ENCODE peak calls at places on chromosomes 13 and 19, in six cellular contexts. One of them, this sample, is unnamed. For H3K4me1, the result is how much of the 10 kb centered on the place peaks cover.

GRCh38 chr13:103250071-103250470 is 183.9 kb upstream of the SLC10A2 start:
- DNase-seq in Peyer's patch: no peak
- DNase-seq in stomach: no peak
- DNase-seq in transverse colon: no peak
- DNase-seq in breast epithelium: no peak
- DNase-seq in IMR-90: no peak
- DNase-seq in this sample: no peak

GRCh38 chr19:50501568-50502475 is 9.2 kb downstream of the JOSD2 start:
- DNase-seq in Peyer's patch: no peak
- DNase-seq in stomach: no peak
- DNase-seq in transverse colon: no peak
- DNase-seq in breast epithelium: no peak
- DNase-seq in IMR-90: no peak
- DNase-seq in this sample: no peak

GRCh38 chr19:17517898-17518297 is 6.4 kb downstream of the PGLS start:
- DNase-seq in Peyer's patch: no peak
- DNase-seq in stomach: no peak
- DNase-seq in transverse colon: no peak
- DNase-seq in breast epithelium: no peak
- DNase-seq in IMR-90: no peak
- DNase-seq in this sample: no peak

GRCh38 chr19:50728084-50728737 is 5.0 kb downstream of the CLEC11A start:
- DNase-seq in Peyer's patch: peak
- DNase-seq in stomach: peak
- DNase-seq in transverse colon: peak
- DNase-seq in breast epithelium: peak
- DNase-seq in IMR-90: peak
- DNase-seq in this sample: peak

GRCh38 chr13:106036870-106037269 is 498.6 kb downstream of the EFNB2 start:
- DNase-seq in Peyer's patch: no peak
- DNase-seq in stomach: no peak
- DNase-seq in transverse colon: peak
- DNase-seq in breast epithelium: no peak
- DNase-seq in IMR-90: no peak
- DNase-seq in this sample: no peak

GRCh38 chr19:41821003-41821735 is 23.3 kb downstream of the LYPD4 start:
- DNase-seq in Peyer's patch: peak
- DNase-seq in stomach: peak
- DNase-seq in transverse colon: peak
- DNase-seq in breast epithelium: no peak
- DNase-seq in IMR-90: peak
- DNase-seq in this sample: no peak

GRCh38 chr19:5561559-5561958 is 6.2 kb downstream of the TINCR start:
- DNase-seq in Peyer's patch: no peak
- DNase-seq in stomach: no peak
- DNase-seq in transverse colon: no peak
- DNase-seq in breast epithelium: no peak
- DNase-seq in IMR-90: no peak
- DNase-seq in this sample: no peak

GRCh38 chr19:14536926-14537692 is 7.7 kb downstream of the TECR start:
- DNase-seq in Peyer's patch: peak
- DNase-seq in stomach: peak
- DNase-seq in transverse colon: peak
- DNase-seq in breast epithelium: peak
- DNase-seq in IMR-90: no peak
- DNase-seq in this sample: peak

GRCh38 chr13:21124853-21125252 is 51.5 kb downstream of the SKA3 start:
- DNase-seq in Peyer's patch: no peak
- DNase-seq in stomach: no peak
- DNase-seq in transverse colon: no peak
- DNase-seq in breast epithelium: no peak
- DNase-seq in IMR-90: peak
- DNase-seq in this sample: no peak

GRCh38 chr13:99075268-99076191 is 97.7 kb upstream of the DOCK9 start:
- DNase-seq in Peyer's patch: no peak
- DNase-seq in stomach: no peak
- DNase-seq in transverse colon: no peak
- DNase-seq in breast epithelium: no peak
- DNase-seq in IMR-90: no peak
- DNase-seq in this sample: no peak

GRCh38 chr13:59690857-59691500 is 472.7 kb downstream of the DIAPH3 start:
- DNase-seq in Peyer's patch: no peak
- DNase-seq in stomach: no peak
- DNase-seq in transverse colon: no peak
- DNase-seq in breast epithelium: no peak
- DNase-seq in IMR-90: no peak
- DNase-seq in this sample: no peak

GRCh38 chr19:13968383-13968935 is 16.1 kb downstream of the DCAF15 start:
- DNase-seq in Peyer's patch: no peak
- DNase-seq in stomach: no peak
- DNase-seq in transverse colon: no peak
- DNase-seq in breast epithelium: no peak
- DNase-seq in IMR-90: no peak
- DNase-seq in this sample: no peak

GRCh38 chr13:80841346-80841882 is 500.5 kb upstream of the SPRY2 start:
- DNase-seq in Peyer's patch: no peak
- DNase-seq in stomach: no peak
- DNase-seq in transverse colon: no peak
- DNase-seq in breast epithelium: no peak
- DNase-seq in IMR-90: no peak
- DNase-seq in this sample: no peak

GRCh38 chr13:34416833-34417425 is 525.1 kb upstream of the NBEA start:
- DNase-seq in Peyer's patch: peak
- DNase-seq in stomach: no peak
- DNase-seq in transverse colon: peak
- DNase-seq in breast epithelium: no peak
- DNase-seq in IMR-90: peak
- DNase-seq in this sample: peak

GRCh38 chr19:58572818-58573657 is at the start of gene MZF1:
- DNase-seq in Peyer's patch: peak
- DNase-seq in stomach: peak
- DNase-seq in transverse colon: peak
- DNase-seq in breast epithelium: peak
- DNase-seq in IMR-90: peak
- DNase-seq in this sample: peak

GRCh38 chr13:113417836-113418721 is 35.2 kb downstream of the ADPRHL1 start:
- DNase-seq in Peyer's patch: no peak
- DNase-seq in stomach: no peak
- DNase-seq in transverse colon: no peak
- DNase-seq in breast epithelium: no peak
- DNase-seq in IMR-90: no peak
- DNase-seq in this sample: no peak

GRCh38 chr13:49399801-49400472 is 43.9 kb downstream of the CAB39L start:
- DNase-seq in Peyer's patch: no peak
- DNase-seq in stomach: no peak
- DNase-seq in transverse colon: no peak
- DNase-seq in breast epithelium: no peak
- DNase-seq in IMR-90: no peak
- DNase-seq in this sample: no peak

GRCh38 chr13:49403966-49404365 is 39.9 kb downstream of the CAB39L start:
- DNase-seq in Peyer's patch: no peak
- DNase-seq in stomach: no peak
- DNase-seq in transverse colon: no peak
- DNase-seq in breast epithelium: no peak
- DNase-seq in IMR-90: no peak
- DNase-seq in this sample: no peak

GRCh38 chr13:49395416-49396277 is 48.2 kb downstream of the CAB39L start:
- DNase-seq in Peyer's patch: no peak
- DNase-seq in stomach: no peak
- DNase-seq in transverse colon: no peak
- DNase-seq in breast epithelium: no peak
- DNase-seq in IMR-90: no peak
- DNase-seq in this sample: peak

GRCh38 chr13:49404621-49405020 is 39.2 kb downstream of the CAB39L start:
- DNase-seq in Peyer's patch: no peak
- DNase-seq in stomach: no peak
- DNase-seq in transverse colon: no peak
- DNase-seq in breast epithelium: no peak
- DNase-seq in IMR-90: no peak
- DNase-seq in this sample: no peak

GRCh38 chr13:49400755-49401659 is 42.9 kb downstream of the CAB39L start:
- DNase-seq in Peyer's patch: no peak
- DNase-seq in stomach: peak
- DNase-seq in transverse colon: peak
- DNase-seq in breast epithelium: peak
- DNase-seq in IMR-90: peak
- DNase-seq in this sample: peak
- H3K27ac ChIP-seq in Peyer's patch: peak
- H3K27ac ChIP-seq in stomach: peak
- H3K27ac ChIP-seq in transverse colon: peak
- H3K27ac ChIP-seq in breast epithelium: peak
- H3K27ac ChIP-seq in IMR-90: peak
- H3K27ac ChIP-seq in this sample: peak

GRCh38 chr13:52646967-52647366 is 4.7 kb downstream of the HNRNPA1L2 start:
- DNase-seq in Peyer's patch: no peak
- DNase-seq in stomach: no peak
- DNase-seq in transverse colon: no peak
- DNase-seq in breast epithelium: no peak
- DNase-seq in IMR-90: no peak
- DNase-seq in this sample: no peak

GRCh38 chr13:52652980-52653303 is 306 bp downstream of the SUGT1 start:
- DNase-seq in Peyer's patch: no peak
- DNase-seq in stomach: no peak
- DNase-seq in transverse colon: no peak
- DNase-seq in breast epithelium: no peak
- DNase-seq in IMR-90: no peak
- DNase-seq in this sample: no peak

GRCh38 chr13:52650731-52651130 is 1.9 kb upstream of the SUGT1 start:
- DNase-seq in Peyer's patch: no peak
- DNase-seq in stomach: no peak
- DNase-seq in transverse colon: no peak
- DNase-seq in breast epithelium: no peak
- DNase-seq in IMR-90: no peak
- DNase-seq in this sample: no peak

GRCh38 chr13:52652170-52652979 is at the start of gene SUGT1:
- DNase-seq in Peyer's patch: peak
- DNase-seq in stomach: peak
- DNase-seq in transverse colon: peak
- DNase-seq in breast epithelium: peak
- DNase-seq in IMR-90: peak
- DNase-seq in this sample: peak

DNA sequence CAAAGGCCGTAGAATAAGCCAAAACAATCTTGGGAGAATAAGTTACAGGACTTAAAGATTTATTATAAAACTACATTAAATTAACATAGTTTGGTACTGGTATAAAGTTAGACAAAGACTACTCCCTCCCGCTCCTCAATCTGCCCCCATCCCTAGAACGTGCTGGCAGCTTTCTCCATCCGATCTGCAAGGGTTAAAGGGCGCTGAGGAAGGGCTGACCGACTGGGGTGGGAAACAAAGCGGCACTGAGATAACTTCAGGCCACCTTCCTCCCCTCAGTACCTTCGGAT is 811 bp upstream of the SUGT1 start:
- DNase-seq in Peyer's patch: no peak
- DNase-seq in stomach: no peak
- DNase-seq in transverse colon: no peak
- DNase-seq in breast epithelium: no peak
- DNase-seq in IMR-90: no peak
- DNase-seq in this sample: no peak
- H3K4me1 ChIP-seq in Peyer's patch: under half
- H3K4me1 ChIP-seq in stomach: under half
- H3K4me1 ChIP-seq in transverse colon: under half
- H3K4me1 ChIP-seq in breast epithelium: under half
- H3K4me1 ChIP-seq in IMR-90: under half
- H3K4me1 ChIP-seq in this sample: under half

DNA sequence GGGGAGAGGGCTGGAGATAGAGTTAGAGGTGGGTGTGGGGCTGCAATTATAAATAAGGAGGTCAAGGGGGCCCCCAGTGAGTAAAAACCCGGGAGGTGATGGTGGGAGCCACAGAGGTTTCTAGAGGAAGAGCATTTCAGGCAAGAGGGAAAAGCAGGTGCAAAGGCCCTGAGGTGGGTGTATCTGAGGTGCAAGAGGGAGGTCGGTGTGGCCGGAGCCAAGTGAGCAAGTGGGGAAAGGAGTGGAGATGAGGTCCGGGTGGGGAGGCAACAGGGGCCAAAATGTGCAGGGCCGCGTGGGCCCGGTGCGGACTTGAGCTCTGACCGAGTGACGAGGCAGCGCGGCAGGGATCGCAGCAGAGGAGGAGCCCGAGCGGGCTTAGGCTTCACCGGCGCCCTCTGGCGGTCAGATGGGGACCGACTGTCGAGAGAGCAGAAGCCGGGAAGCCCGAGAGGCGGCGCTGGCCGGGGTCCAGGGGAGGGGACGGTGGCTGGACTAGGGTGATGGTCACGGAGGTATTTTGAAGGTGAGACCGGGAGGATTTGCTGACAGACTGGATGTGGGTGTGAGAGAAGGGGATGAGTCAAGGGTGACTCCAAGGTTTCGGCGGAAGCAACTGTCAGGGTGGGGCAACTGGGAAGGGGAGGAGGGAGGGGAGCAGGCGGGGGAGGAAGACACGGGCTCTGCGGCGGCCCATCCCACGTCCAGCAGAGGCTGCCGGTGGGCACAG is 17.7 kb upstream of the SPACA4 start:
- DNase-seq in Peyer's patch: peak
- DNase-seq in stomach: peak
- DNase-seq in transverse colon: peak
- DNase-seq in breast epithelium: peak
- DNase-seq in IMR-90: peak
- DNase-seq in this sample: peak
- TF ChIP-seq POLR2A in Peyer's patch: no peak
- TF ChIP-seq POLR2A in stomach: no peak
- TF ChIP-seq POLR2A in transverse colon: no peak
- TF ChIP-seq POLR2A in breast epithelium: no peak
- TF ChIP-seq POLR2A in IMR-90: no peak
- TF ChIP-seq POLR2A in this sample: no peak

GRCh38 chr13:27170221-27170520 is 1.4 kb downstream of the USP12 start:
- DNase-seq in Peyer's patch: no peak
- DNase-seq in stomach: no peak
- DNase-seq in transverse colon: no peak
- DNase-seq in breast epithelium: no peak
- DNase-seq in IMR-90: peak
- DNase-seq in this sample: no peak

GRCh38 chr13:27170521-27171243 is 929 bp downstream of the USP12 start:
- DNase-seq in Peyer's patch: peak
- DNase-seq in stomach: peak
- DNase-seq in transverse colon: peak
- DNase-seq in breast epithelium: no peak
- DNase-seq in IMR-90: no peak
- DNase-seq in this sample: peak

GRCh38 chr13:27171244-27171829 is at the start of gene USP12:
- DNase-seq in Peyer's patch: peak
- DNase-seq in stomach: no peak
- DNase-seq in transverse colon: peak
- DNase-seq in breast epithelium: peak
- DNase-seq in IMR-90: peak
- DNase-seq in this sample: peak

GRCh38 chr13:27168870-27169525 is 2.6 kb downstream of the USP12 start:
- DNase-seq in Peyer's patch: no peak
- DNase-seq in stomach: no peak
- DNase-seq in transverse colon: peak
- DNase-seq in breast epithelium: no peak
- DNase-seq in IMR-90: peak
- DNase-seq in this sample: no peak

DNA sequence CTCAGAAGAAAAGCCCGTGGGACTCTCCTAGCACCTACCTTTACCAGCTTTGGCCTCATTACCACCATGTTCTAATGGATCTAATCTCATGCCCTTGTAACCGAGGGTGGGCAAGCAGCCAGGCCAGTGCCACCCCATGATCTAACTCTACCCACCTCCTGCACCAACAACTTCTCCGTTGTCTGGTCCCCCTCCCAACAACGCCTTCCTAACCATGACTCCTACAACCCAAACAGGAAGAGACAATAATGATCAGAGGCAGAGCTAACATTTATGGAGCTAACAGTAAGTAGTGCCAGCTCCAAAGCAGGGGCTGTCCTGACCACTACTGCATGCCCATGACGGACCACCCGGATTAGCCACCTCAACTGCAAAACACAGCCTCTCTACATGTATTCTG is 3.5 kb downstream of the USP12 start:
- DNase-seq in Peyer's patch: no peak
- DNase-seq in stomach: peak
- DNase-seq in transverse colon: no peak
- DNase-seq in breast epithelium: no peak
- DNase-seq in IMR-90: no peak
- DNase-seq in this sample: no peak
- H3K27ac ChIP-seq in Peyer's patch: no peak
- H3K27ac ChIP-seq in stomach: no peak
- H3K27ac ChIP-seq in transverse colon: peak
- H3K27ac ChIP-seq in breast epithelium: no peak
- H3K27ac ChIP-seq in IMR-90: no peak
- H3K27ac ChIP-seq in this sample: no peak